ENCODE peak calls at places on chromosome 17, in nine cellular contexts. K, G, S, F, J, Y, C, H and X are unnamed samples.

GRCh38 chr17:2780931-2781454 is 15.2 kb upstream of the RAP1GAP2 start:
- DNase-seq in K (no peak), G (no peak), S (no peak), F (no peak), J (no peak), Y (no peak), C (no peak), H (no peak), X (no peak)

GRCh38 chr17:27984816-27985215 is 57.7 kb upstream of the NLK start:
- DNase-seq in K (no peak), G (no peak), S (peak), F (no peak), J (no peak), Y (no peak), C (peak), H (no peak), X (peak)

GRCh38 chr17:75877752-75878173 is 618 bp downstream of the TRIM47 start:
- DNase-seq in K (peak), G (peak), S (no peak), F (peak), J (peak), Y (peak), C (peak), H (no peak), X (peak)

GRCh38 chr17:27552467-27552779 is 78.6 kb upstream of the LGALS9 start:
- DNase-seq in K (peak), G (peak), S (no peak), F (no peak), J (no peak), Y (no peak), C (no peak), H (no peak), X (no peak)

GRCh38 chr17:19727466-19728113 is 11.2 kb upstream of the SLC47A2 start:
- DNase-seq in K (peak), G (no peak), S (peak), F (peak), J (no peak), Y (no peak), C (peak), H (no peak), X (no peak)

GRCh38 chr17:1019451-1019850 is 22.5 kb downstream of the TIMM22 start:
- DNase-seq in K (no peak), G (no peak), S (no peak), F (no peak), J (no peak), Y (peak), C (no peak), H (no peak), X (no peak)

GRCh38 chr17:73910216-73910615 is 266.0 kb upstream of the SDK2 start:
- DNase-seq in K (no peak), G (no peak), S (peak), F (no peak), J (no peak), Y (no peak), C (no peak), H (peak), X (no peak)

GRCh38 chr17:67068999-67069398 is 24.6 kb downstream of the CACNG1 start:
- DNase-seq in K (peak), G (no peak), S (no peak), F (no peak), J (no peak), Y (peak), C (no peak), H (no peak), X (peak)

GRCh38 chr17:45857977-45858708 is 13.5 kb downstream of the SPPL2C start:
- DNase-seq in K (peak), G (peak), S (no peak), F (no peak), J (no peak), Y (peak), C (no peak), H (no peak), X (no peak)

GRCh38 chr17:57419940-57420522 is 163.7 kb downstream of the MSI2 start:
- DNase-seq in K (no peak), G (no peak), S (no peak), F (no peak), J (no peak), Y (no peak), C (no peak), H (no peak), X (no peak)

GRCh38 chr17:46949291-46950174 is 26.6 kb downstream of the GOSR2 start:
- DNase-seq in K (peak), G (no peak), S (no peak), F (no peak), J (no peak), Y (no peak), C (no peak), H (no peak), X (no peak)

GRCh38 chr17:46883871-46884270 is 32.5 kb downstream of the WNT9B start:
- DNase-seq in K (no peak), G (no peak), S (no peak), F (no peak), J (no peak), Y (no peak), C (no peak), H (no peak), X (no peak)

GRCh38 chr17:9451919-9452318 is 123.7 kb downstream of the STX8 start:
- DNase-seq in K (no peak), G (no peak), S (no peak), F (no peak), J (no peak), Y (no peak), C (no peak), H (no peak), X (no peak)

GRCh38 chr17:9456265-9456664 is 119.4 kb downstream of the STX8 start:
- DNase-seq in K (no peak), G (peak), S (no peak), F (no peak), J (no peak), Y (no peak), C (peak), H (no peak), X (no peak)

DNA sequence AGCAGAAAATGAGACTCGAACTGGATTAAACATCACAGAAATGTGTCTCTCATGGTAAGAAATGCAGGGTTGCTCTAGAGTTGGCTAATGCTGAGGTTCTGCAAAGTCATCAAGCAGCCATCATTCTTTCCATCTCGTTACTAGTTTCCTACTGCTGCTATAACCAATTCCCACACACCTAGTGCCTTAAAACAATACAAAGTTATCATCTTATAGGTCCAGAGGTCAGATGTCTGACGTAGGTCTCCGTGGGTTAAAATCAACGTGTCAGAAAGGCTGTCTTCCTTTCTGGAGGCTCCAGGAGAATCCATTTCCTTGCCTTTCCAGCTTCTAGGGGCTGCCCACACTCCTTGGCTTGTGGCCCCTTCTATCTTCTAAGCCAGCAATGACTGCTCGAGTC is 118.6 kb downstream of the STX8 start:
- DNase-seq in K (no peak), G (no peak), S (no peak), F (no peak), J (no peak), Y (no peak), C (no peak), H (no peak), X (no peak)
- H3K27ac ChIP-seq in K (no peak), G (no peak), S (no peak), F (no peak), J (no peak), Y (no peak), C (no peak), H (peak), X (no peak)

GRCh38 chr17:13576661-13577526 is 24.8 kb downstream of the HS3ST3A1 start:
- DNase-seq in K (no peak), G (no peak), S (no peak), F (no peak), J (no peak), Y (no peak), C (no peak), H (no peak), X (no peak)
- TF ChIP-seq CTCF in K (peak), G (no peak), S (no peak), F (no peak), J (no peak), Y (peak), C (no peak), H (no peak), X (no peak)

DNA sequence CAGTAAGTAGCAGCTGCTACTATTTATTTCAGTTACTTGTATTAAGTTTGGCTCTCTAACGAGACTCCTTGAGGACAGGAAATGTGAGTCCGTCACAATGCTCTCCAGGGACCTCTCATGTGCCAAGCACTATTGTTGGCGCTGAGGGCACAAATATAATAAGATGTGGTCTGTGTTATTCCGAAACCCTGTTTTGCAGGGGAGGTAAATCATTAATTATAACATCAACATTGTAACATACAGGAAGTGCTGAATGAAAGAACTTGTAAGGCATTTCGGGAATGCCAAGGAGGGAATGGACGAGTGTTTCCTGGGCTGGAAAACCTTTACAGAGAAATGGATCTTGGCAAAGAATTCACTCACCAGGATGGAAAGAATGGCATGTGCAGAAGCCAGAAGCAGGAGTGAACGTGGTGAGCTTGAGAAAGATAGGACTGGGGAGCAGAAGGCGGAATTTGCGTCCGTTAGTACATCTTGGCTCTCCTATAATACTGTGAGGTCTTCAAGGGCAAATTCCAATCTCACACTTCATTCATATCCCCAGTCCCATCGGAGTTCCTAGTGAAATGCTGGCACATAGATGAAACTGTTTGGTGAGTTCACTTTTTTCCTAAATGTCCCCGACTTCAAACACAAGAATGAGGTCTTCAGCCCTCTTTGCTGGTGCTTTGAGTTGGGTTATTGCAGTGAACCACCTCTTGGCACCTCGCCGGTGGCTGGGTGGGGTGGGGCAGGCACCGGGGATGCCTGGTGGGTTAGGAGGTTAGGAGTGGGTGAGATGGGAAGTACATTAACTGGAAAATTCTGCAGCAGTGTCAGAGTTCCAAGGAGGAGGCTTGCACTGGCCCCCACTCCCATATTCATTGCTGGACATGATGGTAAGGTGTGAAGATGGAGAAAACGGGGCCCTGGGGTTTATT is 11.5 kb downstream of the TAC4 start:
- DNase-seq in K (peak), G (peak), S (no peak), F (peak), J (no peak), Y (no peak), C (no peak), H (no peak), X (peak)
- H3K27ac ChIP-seq in K (no peak), G (no peak), S (peak), F (peak), J (no peak), Y (no peak), C (no peak), H (no peak), X (peak)

DNA sequence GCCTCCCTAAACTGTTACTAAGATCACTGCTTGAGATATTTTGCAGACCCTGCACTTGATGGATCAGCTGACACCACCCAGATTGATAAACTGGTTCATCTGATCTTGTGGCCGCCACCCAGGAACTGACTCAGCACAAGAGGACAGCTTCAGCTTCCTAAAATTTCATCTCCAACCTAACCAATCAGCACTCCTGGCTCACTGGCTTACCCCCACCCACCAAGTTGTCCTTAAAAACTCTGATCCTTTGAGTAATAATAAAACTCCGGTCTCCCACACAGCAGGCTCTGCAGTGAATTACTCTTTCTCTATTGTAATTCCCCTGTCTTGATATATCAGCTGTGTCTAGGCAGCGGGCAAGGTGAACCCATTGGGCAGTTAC is 174.8 kb downstream of the UTP18 start:
- DNase-seq in K (no peak), G (no peak), S (no peak), F (no peak), J (no peak), Y (no peak), C (no peak), H (peak), X (peak)
- TF ChIP-seq CTCF in K (no peak), G (no peak), S (no peak), F (no peak), J (no peak), Y (no peak), C (no peak), H (no peak), X (no peak)

GRCh38 chr17:81018044-81018802 is 16.7 kb upstream of the BAIAP2 start:
- DNase-seq in K (peak), G (no peak), S (no peak), F (peak), J (no peak), Y (no peak), C (peak), H (no peak), X (peak)
- H3K27ac ChIP-seq in K (peak), G (no peak), S (peak), F (peak), J (peak), Y (peak), C (peak), H (peak), X (peak)

GRCh38 chr17:41697122-41697962 is 8.7 kb downstream of the EIF1 start:
- DNase-seq in K (peak), G (no peak), S (peak), F (peak), J (no peak), Y (no peak), C (peak), H (peak), X (no peak)
- TF ChIP-seq CTCF in K (no peak), G (no peak), S (no peak), F (no peak), J (no peak), Y (no peak), C (no peak), H (no peak), X (no peak)

DNA sequence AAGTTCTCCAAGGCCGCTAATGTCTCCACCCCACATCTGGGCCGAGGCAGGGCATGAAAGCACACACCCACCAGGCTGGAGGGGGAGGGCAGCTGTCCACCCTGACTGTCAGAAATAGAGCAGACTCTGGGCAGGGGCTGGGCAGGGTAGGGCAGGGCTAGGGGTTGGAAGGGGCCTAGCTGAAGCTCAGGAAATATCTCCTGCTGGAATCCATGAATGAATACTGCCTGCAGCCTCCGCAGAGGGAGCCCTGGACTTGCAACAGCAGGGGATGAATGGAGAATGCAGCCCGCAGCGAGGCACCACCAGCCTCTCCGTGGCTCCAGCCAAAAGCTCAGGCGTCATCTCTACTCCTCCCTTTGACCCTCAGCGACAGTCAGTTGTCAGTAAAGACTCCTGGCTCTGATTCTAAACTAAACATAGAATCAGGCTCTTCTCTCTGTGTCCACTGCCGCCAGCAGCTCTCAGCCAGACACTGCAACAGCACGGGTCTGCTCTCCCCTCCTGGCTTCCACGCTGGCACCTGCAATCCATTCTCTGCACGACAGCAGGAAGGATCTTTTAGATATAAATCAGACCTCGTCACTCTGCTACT is 23.9 kb upstream of the NGFR start:
- DNase-seq in K (no peak), G (peak), S (no peak), F (no peak), J (no peak), Y (peak), C (no peak), H (no peak), X (no peak)
- H3K27ac ChIP-seq in K (no peak), G (no peak), S (peak), F (no peak), J (no peak), Y (peak), C (no peak), H (no peak), X (no peak)